ENCODE peak calls at places on chromosome 10, in six cellular contexts. One of them, this sample, is unnamed.

GRCh38 chr10:32253300-32253699 is 93.7 kb downstream of the EPC1 start:
- DNase-seq in lung: no peak
- DNase-seq in ascending aorta: no peak
- DNase-seq in heart right ventricle: no peak
- DNase-seq in CD8-positive, alpha-beta T cell: no peak
- DNase-seq in endodermal cell: peak
- DNase-seq in this sample: no peak

GRCh38 chr10:36538945-36539586 is 586.3 kb upstream of the ANKRD30A start:
- DNase-seq in CD8-positive, alpha-beta T cell: no peak
- DNase-seq in heart right ventricle: peak
- DNase-seq in endodermal cell: no peak
- DNase-seq in ascending aorta: no peak
- DNase-seq in lung: no peak
- DNase-seq in this sample: no peak

GRCh38 chr10:14385591-14386201 is 55.0 kb upstream of the FRMD4A start:
- DNase-seq in heart right ventricle: no peak
- DNase-seq in lung: no peak
- DNase-seq in CD8-positive, alpha-beta T cell: no peak
- DNase-seq in endodermal cell: no peak
- DNase-seq in ascending aorta: no peak
- DNase-seq in this sample: no peak

GRCh38 chr10:14838582-14839304 is 637 bp downstream of the HSPA14 start:
- DNase-seq in CD8-positive, alpha-beta T cell: peak
- DNase-seq in heart right ventricle: peak
- DNase-seq in ascending aorta: no peak
- DNase-seq in lung: peak
- DNase-seq in endodermal cell: peak
- DNase-seq in this sample: no peak

GRCh38 chr10:104938031-104938430 is 296.9 kb downstream of the SORCS3 start:
- DNase-seq in endodermal cell: no peak
- DNase-seq in lung: no peak
- DNase-seq in heart right ventricle: no peak
- DNase-seq in ascending aorta: no peak
- DNase-seq in CD8-positive, alpha-beta T cell: no peak
- DNase-seq in this sample: no peak

GRCh38 chr10:31687545-31688482 is 240.8 kb downstream of the ARHGAP12 start:
- DNase-seq in heart right ventricle: no peak
- DNase-seq in endodermal cell: no peak
- DNase-seq in lung: no peak
- DNase-seq in CD8-positive, alpha-beta T cell: no peak
- DNase-seq in ascending aorta: no peak
- DNase-seq in this sample: no peak

GRCh38 chr10:88820990-88821389 is 18.5 kb downstream of the LIPM start:
- DNase-seq in endodermal cell: no peak
- DNase-seq in heart right ventricle: no peak
- DNase-seq in CD8-positive, alpha-beta T cell: no peak
- DNase-seq in ascending aorta: no peak
- DNase-seq in lung: no peak
- DNase-seq in this sample: no peak

GRCh38 chr10:129850790-129851189 is 113.3 kb downstream of the EBF3 start:
- DNase-seq in CD8-positive, alpha-beta T cell: no peak
- DNase-seq in ascending aorta: no peak
- DNase-seq in lung: no peak
- DNase-seq in endodermal cell: no peak
- DNase-seq in heart right ventricle: no peak
- DNase-seq in this sample: no peak

GRCh38 chr10:128324058-128324457 is 197.8 kb upstream of the MKI67 start:
- DNase-seq in ascending aorta: no peak
- DNase-seq in endodermal cell: peak
- DNase-seq in CD8-positive, alpha-beta T cell: no peak
- DNase-seq in lung: no peak
- DNase-seq in heart right ventricle: peak
- DNase-seq in this sample: no peak

GRCh38 chr10:128463991-128464755 is 337.9 kb upstream of the MKI67 start:
- DNase-seq in CD8-positive, alpha-beta T cell: peak
- DNase-seq in endodermal cell: peak
- DNase-seq in heart right ventricle: peak
- DNase-seq in lung: peak
- DNase-seq in ascending aorta: no peak
- DNase-seq in this sample: peak

GRCh38 chr10:79316671-79317431 is 30.4 kb upstream of the PPIF start:
- DNase-seq in heart right ventricle: no peak
- DNase-seq in CD8-positive, alpha-beta T cell: no peak
- DNase-seq in lung: no peak
- DNase-seq in ascending aorta: no peak
- DNase-seq in endodermal cell: no peak
- DNase-seq in this sample: peak

GRCh38 chr10:89518876-89519842 is 16.2 kb downstream of the SLC16A12 start:
- DNase-seq in lung: no peak
- DNase-seq in endodermal cell: no peak
- DNase-seq in ascending aorta: no peak
- DNase-seq in CD8-positive, alpha-beta T cell: no peak
- DNase-seq in heart right ventricle: peak
- DNase-seq in this sample: no peak

GRCh38 chr10:114691442-114691941 is 33.4 kb upstream of the ABLIM1 start:
- DNase-seq in heart right ventricle: no peak
- DNase-seq in lung: no peak
- DNase-seq in endodermal cell: no peak
- DNase-seq in ascending aorta: no peak
- DNase-seq in CD8-positive, alpha-beta T cell: no peak
- DNase-seq in this sample: no peak

DNA sequence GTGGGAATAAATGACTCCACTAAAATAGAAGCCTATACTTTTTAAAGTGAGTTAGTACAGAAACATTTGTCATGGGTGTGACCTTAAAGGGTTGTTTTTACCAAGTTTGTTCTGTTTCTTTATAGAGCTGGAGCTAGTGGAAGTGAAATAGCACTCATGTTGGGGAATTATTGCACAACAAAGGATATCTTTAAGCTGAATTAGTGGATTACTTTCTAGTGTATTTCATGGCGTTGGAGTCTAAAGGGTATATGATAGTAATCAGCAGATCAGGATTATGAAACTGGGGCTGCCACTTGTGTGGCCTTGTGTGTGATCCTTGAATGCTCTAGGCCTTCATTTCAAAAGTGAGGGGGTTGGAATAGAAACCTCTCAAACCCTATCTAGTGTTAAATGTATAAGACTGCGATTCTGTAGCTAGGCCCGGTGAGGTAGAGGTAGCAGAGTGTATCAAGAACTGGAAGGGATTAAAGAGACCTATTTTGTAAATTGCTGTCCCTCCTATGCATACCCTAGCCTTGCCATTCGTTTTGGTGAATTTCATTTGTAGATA is 123.7 kb downstream of the LYZL1 start:
- DNase-seq in lung: no peak
- DNase-seq in heart right ventricle: no peak
- DNase-seq in CD8-positive, alpha-beta T cell: no peak
- DNase-seq in ascending aorta: no peak
- DNase-seq in endodermal cell: no peak
- DNase-seq in this sample: no peak
- TF ChIP-seq CTCF in lung: no peak
- TF ChIP-seq CTCF in heart right ventricle: no peak
- TF ChIP-seq CTCF in CD8-positive, alpha-beta T cell: no peak
- TF ChIP-seq CTCF in ascending aorta: no peak
- TF ChIP-seq CTCF in endodermal cell: no peak
- TF ChIP-seq CTCF in this sample: no peak

GRCh38 chr10:71219918-71220688 is 7.7 kb downstream of the UNC5B start:
- DNase-seq in ascending aorta: no peak
- DNase-seq in endodermal cell: peak
- DNase-seq in CD8-positive, alpha-beta T cell: no peak
- DNase-seq in lung: no peak
- DNase-seq in heart right ventricle: no peak
- DNase-seq in this sample: peak

GRCh38 chr10:71221586-71222202 is 9.3 kb downstream of the UNC5B start:
- DNase-seq in lung: no peak
- DNase-seq in endodermal cell: peak
- DNase-seq in heart right ventricle: no peak
- DNase-seq in CD8-positive, alpha-beta T cell: no peak
- DNase-seq in ascending aorta: no peak
- DNase-seq in this sample: peak

GRCh38 chr10:71220689-71221540 is 8.5 kb downstream of the UNC5B start:
- DNase-seq in ascending aorta: no peak
- DNase-seq in lung: no peak
- DNase-seq in endodermal cell: peak
- DNase-seq in CD8-positive, alpha-beta T cell: no peak
- DNase-seq in heart right ventricle: no peak
- DNase-seq in this sample: no peak

GRCh38 chr10:71223365-71224058 is 11.1 kb downstream of the UNC5B start:
- DNase-seq in endodermal cell: peak
- DNase-seq in lung: no peak
- DNase-seq in CD8-positive, alpha-beta T cell: no peak
- DNase-seq in heart right ventricle: no peak
- DNase-seq in ascending aorta: no peak
- DNase-seq in this sample: no peak

DNA sequence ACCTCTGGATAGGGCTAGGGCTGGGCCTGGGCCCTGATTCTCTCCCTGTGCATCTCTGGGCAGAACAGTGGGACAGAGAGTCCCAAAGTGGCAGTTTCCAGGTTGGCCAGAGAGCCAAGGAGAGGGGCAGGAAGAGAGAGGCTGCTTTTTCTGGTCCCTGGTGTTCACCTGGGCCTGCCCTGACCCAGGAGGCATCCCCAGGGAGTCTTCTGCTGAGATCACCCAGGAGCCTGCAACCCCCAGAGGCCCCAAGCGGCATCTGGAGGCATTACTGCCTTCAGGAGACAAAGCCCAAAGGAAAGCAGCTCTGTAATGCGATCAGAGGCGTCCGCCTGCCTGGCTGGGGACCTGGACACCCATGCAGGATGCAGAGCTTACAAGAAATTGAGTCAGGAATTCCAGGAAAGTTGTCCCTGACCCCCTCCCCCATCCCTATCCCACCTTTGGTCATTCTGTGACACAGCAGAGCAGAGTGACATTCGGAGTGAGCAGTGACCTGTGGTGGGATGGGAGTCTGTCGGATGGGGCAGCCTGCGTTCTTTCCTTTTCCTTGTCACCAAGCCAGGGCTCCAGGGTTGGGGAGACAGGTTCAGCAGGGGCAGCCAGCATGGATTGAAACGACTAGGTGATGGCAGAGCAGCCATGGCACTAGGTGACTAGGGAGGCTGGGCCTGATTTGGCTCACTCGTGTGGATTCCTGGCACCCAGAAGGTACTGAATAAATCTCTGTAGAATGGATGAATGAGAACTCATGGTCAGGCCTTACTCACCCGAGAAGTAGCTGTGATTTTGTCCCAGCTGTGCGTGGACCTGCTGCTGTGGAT is 10.4 kb downstream of the UNC5B start:
- DNase-seq in lung: no peak
- DNase-seq in CD8-positive, alpha-beta T cell: no peak
- DNase-seq in heart right ventricle: no peak
- DNase-seq in endodermal cell: peak
- DNase-seq in ascending aorta: peak
- DNase-seq in this sample: peak
- TF ChIP-seq CTCF in lung: no peak
- TF ChIP-seq CTCF in CD8-positive, alpha-beta T cell: no peak
- TF ChIP-seq CTCF in heart right ventricle: no peak
- TF ChIP-seq CTCF in endodermal cell: peak
- TF ChIP-seq CTCF in ascending aorta: no peak
- TF ChIP-seq CTCF in this sample: no peak

DNA sequence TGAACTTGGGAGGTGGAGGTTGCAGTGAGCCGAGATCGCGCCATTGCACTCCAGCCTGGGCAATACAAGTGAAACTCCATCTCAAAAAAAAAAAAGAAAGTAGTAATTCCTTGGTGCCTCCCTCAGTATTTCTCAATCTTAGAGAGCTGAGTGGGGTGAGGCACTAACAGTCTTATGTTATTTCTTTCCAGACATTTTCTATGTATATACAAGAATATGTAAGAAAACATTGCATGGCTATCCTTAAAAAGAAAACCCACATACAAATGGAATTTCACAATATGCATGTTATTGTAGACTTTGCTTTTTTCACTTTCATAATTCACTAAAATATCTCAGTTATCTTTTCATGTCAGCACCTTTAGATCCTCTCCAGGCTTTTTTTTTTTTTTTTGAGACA is 13.6 kb upstream of the SLF2 start:
- DNase-seq in lung: no peak
- DNase-seq in ascending aorta: no peak
- DNase-seq in endodermal cell: no peak
- DNase-seq in CD8-positive, alpha-beta T cell: no peak
- DNase-seq in heart right ventricle: no peak
- DNase-seq in this sample: no peak
- TF ChIP-seq CTCF in lung: no peak
- TF ChIP-seq CTCF in ascending aorta: no peak
- TF ChIP-seq CTCF in endodermal cell: no peak
- TF ChIP-seq CTCF in CD8-positive, alpha-beta T cell: no peak
- TF ChIP-seq CTCF in heart right ventricle: no peak
- TF ChIP-seq CTCF in this sample: no peak

GRCh38 chr10:11853468-11853867 is 30.3 kb downstream of the PROSER2 start:
- DNase-seq in CD8-positive, alpha-beta T cell: no peak
- DNase-seq in endodermal cell: peak
- DNase-seq in lung: no peak
- DNase-seq in ascending aorta: no peak
- DNase-seq in heart right ventricle: no peak
- DNase-seq in this sample: no peak
- TF ChIP-seq CTCF in CD8-positive, alpha-beta T cell: no peak
- TF ChIP-seq CTCF in endodermal cell: peak
- TF ChIP-seq CTCF in lung: no peak
- TF ChIP-seq CTCF in ascending aorta: no peak
- TF ChIP-seq CTCF in heart right ventricle: no peak
- TF ChIP-seq CTCF in this sample: no peak

GRCh38 chr10:1517684-1518083 is 219.6 kb downstream of the ADARB2 start:
- DNase-seq in endodermal cell: peak
- DNase-seq in ascending aorta: no peak
- DNase-seq in heart right ventricle: no peak
- DNase-seq in lung: no peak
- DNase-seq in CD8-positive, alpha-beta T cell: no peak
- DNase-seq in this sample: no peak

GRCh38 chr10:1516492-1517224 is 220.7 kb downstream of the ADARB2 start:
- DNase-seq in ascending aorta: no peak
- DNase-seq in endodermal cell: peak
- DNase-seq in CD8-positive, alpha-beta T cell: no peak
- DNase-seq in lung: no peak
- DNase-seq in heart right ventricle: no peak
- DNase-seq in this sample: no peak

GRCh38 chr10:1521741-1522140 is 215.6 kb downstream of the ADARB2 start:
- DNase-seq in endodermal cell: no peak
- DNase-seq in ascending aorta: no peak
- DNase-seq in heart right ventricle: no peak
- DNase-seq in CD8-positive, alpha-beta T cell: no peak
- DNase-seq in lung: no peak
- DNase-seq in this sample: no peak

GRCh38 chr10:1520909-1521565 is 216.3 kb downstream of the ADARB2 start:
- DNase-seq in ascending aorta: no peak
- DNase-seq in heart right ventricle: no peak
- DNase-seq in lung: no peak
- DNase-seq in CD8-positive, alpha-beta T cell: no peak
- DNase-seq in endodermal cell: peak
- DNase-seq in this sample: no peak

GRCh38 chr10:1519391-1519790 is 217.9 kb downstream of the ADARB2 start:
- DNase-seq in ascending aorta: no peak
- DNase-seq in lung: no peak
- DNase-seq in heart right ventricle: no peak
- DNase-seq in CD8-positive, alpha-beta T cell: no peak
- DNase-seq in endodermal cell: peak
- DNase-seq in this sample: no peak
- TF ChIP-seq CTCF in ascending aorta: no peak
- TF ChIP-seq CTCF in lung: no peak
- TF ChIP-seq CTCF in heart right ventricle: no peak
- TF ChIP-seq CTCF in CD8-positive, alpha-beta T cell: no peak
- TF ChIP-seq CTCF in endodermal cell: no peak
- TF ChIP-seq CTCF in this sample: no peak

This sample was measured in activated B cell treated with CpG ODN at 0.5 μM for 24 hours.